ENCODE peak calls at places on chromosomes 12 and 14, in seven cellular contexts. A is HCT116, G is upper lobe of right lung, T is heart right ventricle, U is lower lobe of right lung, F is heart left ventricle, Y is right lobe of liver. H is an unnamed sample.
A peak's percentile ranks its signal among the peaks of the same experiment; 100 is the strongest.

GRCh38 chr14:38931969-38932652 is 170.9 kb downstream of the SEC23A start:
- DNase-seq in A (no peak), G (no peak), T (no peak), U (no peak), F (no peak), Y (no peak), H (no peak)

GRCh38 chr12:124568431-124569374 is 1.3 kb upstream of the NCOR2 start:
- DNase-seq in A (no peak), G (peak; percentile 86), T (peak; percentile 78), U (peak; percentile 80), F (peak; percentile 83), Y (peak; percentile 61), H (peak; percentile 97)

GRCh38 chr14:58167891-58168290 is 15.9 kb upstream of the ARMH4 start:
- DNase-seq in A (no peak), G (no peak), T (no peak), U (no peak), F (no peak), Y (no peak), H (no peak)

GRCh38 chr12:113910751-113911272 is 55.3 kb downstream of the RBM19 start:
- DNase-seq in A (no peak), G (peak; percentile 36), T (no peak), U (no peak), F (no peak), Y (no peak), H (no peak)

GRCh38 chr12:68595246-68595645 is 15.5 kb upstream of the RAP1B start:
- DNase-seq in A (no peak), G (no peak), T (no peak), U (no peak), F (no peak), Y (no peak), H (no peak)

GRCh38 chr12:571795-572531 is 91.3 kb downstream of the NINJ2 start:
- DNase-seq in A (peak; percentile 19), G (no peak), T (peak; percentile 72), U (peak; percentile 41), F (peak; percentile 88), Y (no peak), H (no peak)

GRCh38 chr12:58117201-58117600 is 175.8 kb downstream of the ATP23 start:
- DNase-seq in A (no peak), G (no peak), T (no peak), U (no peak), F (no peak), Y (no peak), H (no peak)

GRCh38 chr12:55679691-55680090 is 28.0 kb downstream of the ITGA7 start:
- DNase-seq in A (no peak), G (peak; percentile 38), T (no peak), U (no peak), F (no peak), Y (no peak), H (no peak)

GRCh38 chr12:111842556-111843396 is 748 bp downstream of the MAPKAPK5 start:
- DNase-seq in A (no peak), G (no peak), T (no peak), U (no peak), F (no peak), Y (peak; percentile 60), H (no peak)

GRCh38 chr14:106062502-106063272 is 536.3 kb downstream of the TMEM121 start:
- DNase-seq in A (no peak), G (no peak), T (no peak), U (no peak), F (no peak), Y (no peak), H (no peak)

GRCh38 chr12:121232977-121233627 is 23.2 kb downstream of the P2RX4 start:
- DNase-seq in A (no peak), G (no peak), T (no peak), U (no peak), F (no peak), Y (no peak), H (no peak)

GRCh38 chr14:100694579-100695422 is 31.9 kb upstream of the DLK1 start:
- DNase-seq in A (no peak), G (no peak), T (no peak), U (no peak), F (no peak), Y (no peak), H (no peak)

DNA sequence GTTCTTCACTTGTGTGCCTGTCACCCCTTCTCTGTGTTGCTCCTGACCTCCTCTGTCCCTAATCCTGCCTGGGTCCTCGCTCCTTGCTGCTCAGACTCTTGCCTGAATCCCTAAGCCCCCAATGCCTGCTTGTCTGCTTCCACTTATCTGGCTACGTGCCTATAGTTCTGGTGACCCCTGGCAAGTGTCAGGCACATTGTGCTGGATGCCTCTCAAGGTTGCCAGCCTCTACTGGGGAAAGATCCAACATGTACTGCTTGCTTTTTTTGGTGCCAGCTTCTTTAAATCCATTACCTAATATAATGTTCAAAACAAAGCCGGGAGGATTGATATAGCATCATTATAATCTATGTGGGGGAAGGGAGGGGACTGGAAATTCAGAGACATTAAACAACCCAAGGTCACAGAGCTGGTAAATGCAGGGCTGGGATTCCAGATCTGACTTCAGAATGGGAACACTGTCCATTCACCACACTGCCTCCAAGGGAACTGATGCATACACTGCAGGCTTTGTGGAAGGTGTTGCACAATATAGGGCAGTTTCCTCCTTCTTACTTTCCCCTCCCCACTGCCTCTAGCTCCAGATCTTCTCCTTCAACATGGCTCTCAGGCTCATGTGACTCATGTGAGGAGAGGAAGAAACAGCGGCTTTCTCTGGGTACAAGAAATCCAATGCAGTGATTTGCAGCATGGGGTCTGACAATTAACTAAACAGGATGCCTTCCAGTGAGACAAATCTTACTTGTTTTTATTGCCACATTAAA is 447.8 kb upstream of the CCDC196 start:
- DNase-seq in A (no peak), G (no peak), T (no peak), U (no peak), F (peak; percentile 42), Y (no peak), H (no peak)
- TF ChIP-seq CTCF in A (no peak), G (no peak), T (no peak), U (no peak), F (peak; percentile 8), Y (no peak), H (no peak)

DNA sequence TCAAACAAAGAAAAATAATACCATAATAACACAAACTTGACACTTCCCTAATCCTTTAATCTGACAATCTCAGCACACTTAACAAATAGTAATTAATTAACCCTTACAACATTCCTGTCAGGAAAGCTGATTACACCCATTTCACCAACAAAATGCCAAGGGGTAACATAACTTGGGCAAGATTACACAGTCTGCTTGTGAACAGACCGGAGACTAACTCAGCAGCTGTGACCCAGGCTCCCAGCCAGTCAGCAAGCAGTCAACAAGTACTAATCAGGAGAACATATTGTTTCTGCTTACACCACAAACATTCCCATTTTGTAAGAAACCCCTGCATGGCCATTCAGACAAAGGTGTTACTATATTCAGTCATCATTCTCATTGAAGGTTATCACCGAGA is 592.5 kb upstream of the FLRT2 start:
- DNase-seq in A (no peak), G (no peak), T (no peak), U (no peak), F (no peak), Y (no peak), H (no peak)
- TF ChIP-seq CTCF in A (no peak), G (no peak), T (no peak), U (no peak), F (no peak), Y (no peak), H (no peak)

DNA sequence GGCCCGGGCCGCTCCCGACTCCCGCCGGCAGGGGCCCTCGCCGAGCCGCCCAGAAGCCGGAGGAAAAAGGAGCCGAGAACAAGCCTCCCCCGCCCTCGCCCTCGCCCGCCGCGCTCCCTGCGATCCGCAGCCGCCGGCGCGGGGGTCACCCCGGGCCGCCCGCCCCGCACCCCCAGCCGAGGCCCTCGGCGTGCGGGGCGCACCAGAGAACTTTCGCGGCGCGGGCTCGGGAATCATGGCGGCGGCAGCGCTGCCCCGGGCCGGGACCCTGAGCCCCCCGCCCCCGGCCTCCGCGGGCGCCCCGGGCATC is 519 bp downstream of the CDK2AP1 start:
- DNase-seq in A (no peak), G (peak; percentile 90), T (peak; percentile 79), U (peak; percentile 84), F (peak; percentile 74), Y (peak; percentile 79), H (peak; percentile 90)
- TF ChIP-seq CTCF in A (peak; percentile 20), G (peak; percentile 33), T (peak; percentile 76), U (peak; percentile 23), F (peak; percentile 66), Y (peak; percentile 24), H (peak; percentile 63)

GRCh38 chr14:73231874-73232851 is 5.1 kb upstream of the PAPLN start:
- DNase-seq in A (no peak), G (no peak), T (no peak), U (peak; percentile 45), F (no peak), Y (no peak), H (no peak)
- TF ChIP-seq CTCF in A (peak; percentile 40), G (peak; percentile 10), T (no peak), U (peak; percentile 12), F (peak; percentile 7), Y (no peak), H (peak; percentile 30)

GRCh38 chr12:27566159-27566558 is 42.2 kb downstream of the PPFIBP1 start:
- DNase-seq in A (no peak), G (no peak), T (no peak), U (no peak), F (no peak), Y (no peak), H (no peak)
- TF ChIP-seq CTCF in A (no peak), G (no peak), T (no peak), U (no peak), F (no peak), Y (no peak), H (peak; percentile 22)